ENCODE peak calls at places on chromosomes 16 and 17, in nine cellular contexts. C is EL; Z is effector memory CD4-positive, alpha-beta T cell; O is AG10803; M is heart right ventricle; Q is HepG2; P is anterior cingulate cortex; L is ELR; V is HCT116. R is an unnamed sample.

GRCh38 chr17:81335388-81336157 is 40.5 kb upstream of the SLC38A10 start:
- DNase-seq in V (no peak), O (no peak), L (no peak), P (no peak), Q (no peak), Z (no peak), C (no peak), M (no peak), R (no peak)

GRCh38 chr17:64103751-64104364 is 26.1 kb downstream of the ERN1 start:
- DNase-seq in P (no peak), Q (no peak), O (peak; percentile 58), C (peak; percentile 58), M (no peak), L (peak; percentile 83), V (peak; percentile 62), Z (no peak), R (no peak)

GRCh38 chr16:82748026-82748425 is 121.3 kb downstream of the CDH13 start:
- DNase-seq in Q (no peak), M (peak; percentile 57), Z (no peak), C (no peak), V (no peak), O (peak; percentile 79), L (peak; percentile 8), P (no peak), R (no peak)

GRCh38 chr17:28139822-28140221 is 97.3 kb downstream of the NLK start:
- DNase-seq in L (no peak), Q (no peak), M (no peak), Z (no peak), C (no peak), V (no peak), P (no peak), O (no peak), R (no peak)

GRCh38 chr17:50466371-50467113 is 2.1 kb downstream of the CHAD start:
- DNase-seq in P (no peak), C (no peak), V (no peak), M (no peak), Z (no peak), O (no peak), L (no peak), Q (no peak), R (no peak)

GRCh38 chr17:7997186-7997585 is 5.2 kb upstream of the GUCY2D start:
- DNase-seq in P (no peak), V (peak; percentile 67), Z (no peak), O (peak; percentile 22), L (peak; percentile 55), M (peak; percentile 62), Q (peak; percentile 25), C (peak; percentile 38), R (no peak)

GRCh38 chr17:40553694-40554534 is 11.4 kb downstream of the CCR7 start:
- DNase-seq in C (peak; percentile 38), L (no peak), Q (peak; percentile 48), M (peak; percentile 72), O (peak; percentile 91), P (peak; percentile 62), Z (no peak), V (no peak), R (no peak)

GRCh38 chr16:12627394-12627793 is 176.3 kb downstream of the CPPED1 start:
- DNase-seq in P (no peak), M (no peak), O (no peak), L (no peak), C (no peak), V (no peak), Z (no peak), Q (no peak), R (no peak)

GRCh38 chr17:10041916-10042588 is 137.0 kb upstream of the RCVRN start:
- DNase-seq in Q (no peak), C (no peak), P (no peak), O (peak; percentile 28), Z (no peak), L (no peak), M (no peak), V (no peak), R (no peak)

GRCh38 chr16:64475627-64476351 is 646.1 kb downstream of the CDH11 start:
- DNase-seq in L (no peak), P (no peak), C (no peak), M (peak; percentile 11), O (peak; percentile 29), Z (no peak), Q (no peak), V (no peak), R (no peak)

GRCh38 chr16:22739077-22739476 is 74.9 kb upstream of the HS3ST2 start:
- DNase-seq in V (no peak), O (no peak), P (no peak), Z (no peak), L (no peak), Q (no peak), C (no peak), M (no peak), R (no peak)

GRCh38 chr17:74963656-74964055 is 8.9 kb downstream of the HID1 start:
- DNase-seq in M (no peak), Z (no peak), O (no peak), C (no peak), V (no peak), L (no peak), Q (no peak), P (no peak), R (no peak)

GRCh38 chr16:71645450-71645849 is 19.5 kb downstream of the MARVELD3 start:
- DNase-seq in L (peak; percentile 56), O (peak; percentile 13), M (no peak), V (no peak), P (no peak), Z (no peak), Q (peak; percentile 67), C (peak; percentile 33), R (no peak)

GRCh38 chr17:21231533-21231932 is 17.6 kb upstream of the TMEM11 start:
- DNase-seq in O (no peak), Q (no peak), M (no peak), C (no peak), L (no peak), P (no peak), Z (no peak), V (no peak), R (no peak)

GRCh38 chr17:55093358-55093757 is 124.8 kb downstream of the STXBP4 start:
- DNase-seq in Q (no peak), L (no peak), M (no peak), P (no peak), V (no peak), Z (no peak), O (no peak), C (no peak), R (no peak)

GRCh38 chr16:72877374-72878028 is 170.4 kb downstream of the ZFHX3 start:
- DNase-seq in O (peak; percentile 80), L (peak; percentile 98), Z (no peak), V (peak; percentile 83), P (no peak), M (no peak), Q (peak; percentile 99), C (peak; percentile 96), R (no peak)

GRCh38 chr16:66486773-66487579 is 59.9 kb downstream of the BEAN1 start:
- DNase-seq in Q (no peak), O (peak; percentile 80), P (no peak), L (peak; percentile 56), C (peak; percentile 60), Z (no peak), M (peak; percentile 38), V (no peak), R (no peak)

GRCh38 chr17:56505154-56505756 is 88.2 kb upstream of the NOG start:
- DNase-seq in Z (no peak), L (no peak), V (no peak), M (no peak), O (no peak), C (no peak), P (no peak), Q (peak; percentile 6), R (no peak)